ENCODE peak calls at places on chromosomes 11 and 22, in five cellular contexts. N is GM23338, G is breast epithelium, W is HCT116, M is stomach. I is an unnamed sample.
A peak's percentile ranks its signal among the peaks of the same experiment; 100 is the strongest.

GRCh38 chr11:104531075-104531474 is 367.1 kb upstream of the PDGFD start:
- DNase-seq in W (no peak), M (no peak), G (no peak), N (peak; percentile 68), I (no peak)

GRCh38 chr11:36352919-36353318 is 56.8 kb downstream of the PRR5L start:
- DNase-seq in W (no peak), N (no peak), G (no peak), M (no peak), I (no peak)

GRCh38 chr22:40541300-40541699 is 95.2 kb downstream of the MRTFA start:
- DNase-seq in W (peak; percentile 8), G (no peak), M (no peak), N (no peak), I (no peak)

GRCh38 chr11:78332174-78332866 is 85.3 kb downstream of the GAB2 start:
- DNase-seq in W (no peak), M (no peak), G (no peak), N (no peak), I (no peak)

GRCh38 chr11:101334581-101334980 is 205.0 kb upstream of the PGR start:
- DNase-seq in W (no peak), N (no peak), G (no peak), M (no peak), I (no peak)

GRCh38 chr11:61041755-61042518 is 60.4 kb upstream of the CD5 start:
- DNase-seq in M (peak; percentile 72), N (peak; percentile 66), G (no peak), W (no peak), I (no peak)

GRCh38 chr11:119367661-119368120 is 13.8 kb downstream of the USP2 start:
- DNase-seq in G (no peak), N (no peak), M (no peak), W (no peak), I (no peak)

GRCh38 chr11:133064152-133064877 is 468.0 kb downstream of the OPCML start:
- DNase-seq in M (peak; percentile 66), G (peak; percentile 25), W (no peak), N (peak; percentile 94), I (no peak)

GRCh38 chr11:92569717-92570116 is 345.1 kb downstream of the FAT3 start:
- DNase-seq in W (no peak), G (no peak), M (no peak), N (no peak), I (no peak)

GRCh38 chr11:118277312-118277711 is 13.2 kb upstream of the MPZL2 start:
- DNase-seq in W (peak; percentile 44), M (peak; percentile 41), G (peak; percentile 31), N (peak; percentile 17), I (no peak)

GRCh38 chr11:118274184-118274583 is 10.1 kb upstream of the MPZL2 start:
- DNase-seq in W (no peak), N (no peak), G (no peak), M (no peak), I (no peak)

GRCh38 chr11:118276422-118276821 is 12.3 kb upstream of the MPZL2 start:
- DNase-seq in M (no peak), N (no peak), G (no peak), W (no peak), I (no peak)

GRCh38 chr11:118272001-118272400 is 7.9 kb upstream of the MPZL2 start:
- DNase-seq in N (no peak), G (no peak), M (no peak), W (no peak), I (no peak)

DNA sequence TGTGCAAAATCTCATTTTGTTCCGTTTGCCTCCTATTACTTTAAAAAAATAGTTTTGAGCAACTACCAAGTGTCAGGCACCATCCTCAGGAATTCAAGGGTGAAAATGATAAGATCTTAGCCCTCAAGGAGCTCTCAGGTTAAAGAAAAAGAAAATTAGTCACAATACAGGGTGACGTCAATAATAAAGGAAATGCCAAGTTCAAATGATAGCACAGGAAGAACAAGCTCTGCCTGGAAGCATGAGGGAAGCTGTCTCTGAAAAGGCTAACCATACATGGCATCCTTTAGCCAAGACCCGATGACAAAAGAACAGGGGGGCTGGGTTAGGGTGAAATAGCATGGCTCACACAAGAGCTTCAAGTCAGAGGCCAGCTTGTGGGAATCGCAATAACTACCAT is 11.1 kb upstream of the MPZL2 start:
- DNase-seq in G (no peak), N (no peak), M (no peak), W (no peak), I (no peak)
- TF ChIP-seq POLR2AphosphoS5 in G (no peak), N (no peak), M (no peak), W (no peak), I (no peak)

GRCh38 chr11:74725701-74726100 is 5.5 kb downstream of the CHRDL2 start:
- DNase-seq in W (no peak), M (no peak), G (no peak), N (no peak), I (no peak)

GRCh38 chr11:74729397-74729796 is 1.8 kb downstream of the CHRDL2 start:
- DNase-seq in M (no peak), W (no peak), N (no peak), G (no peak), I (no peak)

GRCh38 chr11:74730601-74731260 is 495 bp downstream of the CHRDL2 start:
- DNase-seq in M (no peak), W (no peak), N (peak; percentile 64), G (no peak), I (no peak)

GRCh38 chr11:74723511-74723910 is 7.7 kb downstream of the CHRDL2 start:
- DNase-seq in N (no peak), M (no peak), G (no peak), W (no peak), I (no peak)

DNA sequence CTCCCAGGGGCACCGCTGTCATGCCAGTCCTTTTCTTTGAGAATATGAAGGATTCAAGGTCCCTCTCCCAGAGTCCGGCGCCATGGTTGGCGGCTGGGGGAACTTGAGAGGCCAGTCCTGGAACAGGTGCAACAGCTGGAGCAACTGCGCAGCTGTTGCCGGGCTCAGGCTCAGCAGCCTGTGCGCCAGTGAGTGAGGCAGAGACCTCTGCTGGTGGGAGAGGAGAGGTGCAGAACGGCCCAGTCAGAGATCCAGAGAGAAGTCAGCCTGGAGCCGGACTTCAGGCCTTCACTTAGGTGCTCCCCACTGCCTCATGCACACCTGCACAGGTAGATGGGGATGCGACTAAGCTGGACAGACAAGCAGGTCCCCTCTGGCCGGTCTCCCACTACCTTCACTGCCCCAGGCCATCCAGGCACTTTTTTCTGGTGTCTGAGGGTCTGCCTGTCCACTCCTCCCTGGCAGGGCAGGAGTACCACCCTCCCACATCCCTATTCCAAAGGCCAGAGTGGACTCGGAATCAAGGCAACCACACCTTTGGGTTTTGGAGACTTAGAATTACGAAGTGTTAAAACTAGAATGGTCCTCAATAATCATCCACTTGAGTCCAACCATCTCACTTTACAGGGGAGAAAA is 4.6 kb downstream of the CHRDL2 start:
- DNase-seq in W (peak; percentile 54), G (peak; percentile 54), M (peak; percentile 80), N (peak; percentile 83), I (no peak)
- H3K27ac ChIP-seq in W (no peak overlapping the region), G (no peak overlapping the region), M (peak overlapping the region; percentile 58), N (no peak overlapping the region), I (no peak overlapping the region)

DNA sequence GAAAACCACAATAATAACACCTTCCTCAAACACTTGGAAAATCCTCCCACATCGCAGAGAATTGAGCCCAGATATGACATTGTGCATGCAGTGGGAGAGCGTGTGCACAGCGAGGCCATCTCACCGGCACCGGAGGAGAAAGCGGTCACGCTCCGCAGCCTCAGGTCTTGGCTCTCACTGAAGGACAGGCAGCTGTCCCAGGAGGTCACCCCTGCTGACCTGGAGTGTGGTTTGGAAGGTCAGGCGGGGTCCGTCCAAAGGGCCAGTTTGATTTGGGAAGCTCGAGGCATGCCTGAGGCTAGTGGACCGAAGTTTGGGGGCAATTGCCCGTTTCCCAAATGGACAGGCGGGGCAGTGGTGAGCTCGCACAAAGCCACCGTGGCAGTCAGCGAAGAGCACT is 86.7 kb downstream of the KIAA1671 start:
- DNase-seq in N (no peak), W (no peak), M (no peak), G (no peak), I (no peak)
- H3K27me3 ChIP-seq in N (no peaks in the 10 kb centered on the region), W (no peaks in the 10 kb centered on the region), M (no peaks in the 10 kb centered on the region), G (no peaks in the 10 kb centered on the region), I (no peaks in the 10 kb centered on the region)

DNA sequence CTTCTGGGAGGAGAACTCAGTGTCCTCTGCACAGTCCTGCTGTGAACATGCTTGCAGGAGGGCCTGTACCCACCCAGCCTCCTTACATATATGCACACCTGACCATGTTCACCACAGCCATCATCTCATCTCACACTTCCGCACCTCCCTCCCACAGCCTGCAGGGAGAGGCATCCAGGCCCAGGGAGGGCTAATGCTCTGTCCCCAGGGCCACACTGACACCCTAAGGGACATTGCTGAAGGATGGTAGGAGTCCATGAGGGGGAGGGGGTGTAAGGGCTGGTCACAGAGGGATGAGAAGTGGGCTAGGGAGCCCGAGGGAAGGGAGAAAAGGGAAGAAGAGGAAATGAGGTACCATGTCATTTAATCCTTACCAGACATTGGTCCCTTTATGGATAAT is 4.4 kb upstream of the KCNC1 start:
- DNase-seq in M (no peak), N (no peak), G (no peak), W (no peak), I (no peak)
- TF ChIP-seq POLR2AphosphoS5 in M (no peak), N (no peak), G (no peak), W (no peak), I (no peak)

GRCh38 chr11:75813622-75814039 is 1.4 kb upstream of the UVRAG start:
- DNase-seq in W (no peak), M (no peak), N (no peak), G (no peak), I (no peak)
- H3K27ac ChIP-seq in W (peak overlapping the region; percentile 47), M (peak overlapping the region; percentile 96), N (no peak overlapping the region), G (peak overlapping the region; percentile 98), I (peak overlapping the region; percentile 90)

DNA sequence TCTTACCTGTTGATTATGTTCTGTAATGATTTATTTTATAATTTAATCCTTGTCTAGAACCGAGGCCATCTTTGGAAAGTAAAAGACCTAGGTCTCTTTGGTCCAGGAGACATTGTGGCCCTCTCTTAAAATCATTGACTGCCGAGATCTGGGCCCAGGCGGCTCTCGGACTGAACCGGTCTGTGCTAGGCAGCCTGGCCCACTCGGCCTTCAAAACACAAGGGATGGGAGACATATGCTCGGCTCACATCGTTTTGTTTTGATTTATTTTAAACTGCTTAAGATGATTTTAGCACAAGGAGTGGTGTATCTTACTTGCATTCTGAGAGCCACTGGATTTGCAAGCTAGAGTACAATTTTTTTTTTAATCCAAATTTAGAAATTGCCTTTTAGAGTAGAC is 80.2 kb upstream of the WNT7B start:
- DNase-seq in W (no peak), M (peak; percentile 25), N (no peak), G (peak; percentile 40), I (no peak)
- H3K27me3 ChIP-seq in W (no peaks in the 10 kb centered on the region), M (no peaks in the 10 kb centered on the region), N (peaks cover 27% of the 10 kb centered on the region), G (no peaks in the 10 kb centered on the region), I (no peaks in the 10 kb centered on the region)

GRCh38 chr22:50464451-50464850 is 10.4 kb downstream of the SBF1 start:
- DNase-seq in M (no peak), G (no peak), N (no peak), W (no peak), I (no peak)
- TF ChIP-seq POLR2AphosphoS5 in M (no peak), G (no peak), N (no peak), W (no peak), I (no peak)

DNA sequence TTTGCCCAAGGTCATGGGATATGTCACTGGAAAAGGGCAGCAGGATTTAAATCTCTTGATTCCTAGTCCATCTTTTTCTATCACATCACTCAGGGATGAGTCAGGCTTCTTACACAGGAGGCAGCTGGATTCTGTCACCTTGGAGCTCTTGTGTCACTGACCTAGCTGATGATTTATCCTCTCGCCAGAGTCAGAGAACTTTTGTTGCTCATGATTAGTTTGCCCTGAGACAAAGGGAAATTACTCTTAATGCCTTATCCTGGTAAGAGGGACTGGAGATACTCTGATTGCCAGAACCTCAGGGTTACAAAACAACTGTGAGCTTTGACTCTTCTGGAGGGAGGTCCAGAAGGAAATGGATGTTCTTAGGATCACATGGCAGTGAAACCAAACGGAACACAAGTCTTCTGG is 10.1 kb downstream of the COA4 start:
- DNase-seq in M (no peak), W (peak; percentile 12), N (no peak), G (no peak), I (no peak)
- H3K27ac ChIP-seq in M (peak overlapping the region; percentile 35), W (no peak overlapping the region), N (peak overlapping the region; percentile 47), G (no peak overlapping the region), I (peak overlapping the region; percentile 38)

I was measured in vagina.